ENCODE peak calls at places on chromosomes 13 and 19, in six cellular contexts. J is effector memory CD4-positive, alpha-beta T cell; C is tibial artery; D is IMR-90; K is lower lobe of right lung; M is OCI-LY7. X is an unnamed sample. For H3K9me3 and H3K4me1, the result is how much of the 10 kb centered on the place peaks cover.

GRCh38 chr19:45063851-45064801 is 12.2 kb downstream of the ZNF296 start:
- DNase-seq in K (no peak), M (no peak), D (no peak), C (no peak), J (no peak), X (no peak)

GRCh38 chr13:94825507-94825906 is 113.2 kb upstream of the SOX21 start:
- DNase-seq in M (no peak), C (peak), D (no peak), J (no peak), K (no peak), X (peak)

GRCh38 chr13:31051999-31052398 is 109.7 kb downstream of the HSPH1 start:
- DNase-seq in K (no peak), J (no peak), D (peak), M (no peak), C (peak), X (no peak)

GRCh38 chr13:21537105-21537504 is 66.9 kb downstream of the MICU2 start:
- DNase-seq in D (peak), C (no peak), K (no peak), M (no peak), J (no peak), X (no peak)

GRCh38 chr19:46890423-46891170 is 29.8 kb downstream of the ARHGAP35 start:
- DNase-seq in J (no peak), C (no peak), M (no peak), D (peak), K (no peak), X (no peak)

GRCh38 chr13:50378513-50378970 is 363.3 kb downstream of the KCNRG start:
- DNase-seq in J (no peak), D (no peak), C (no peak), K (no peak), M (peak), X (no peak)

GRCh38 chr13:44048326-44048725 is 168.6 kb downstream of the LACC1 start:
- DNase-seq in K (no peak), C (no peak), D (no peak), J (no peak), M (no peak), X (no peak)

GRCh38 chr19:50669319-50670101 is 20.3 kb downstream of the C19orf81 start:
- DNase-seq in D (peak), M (peak), K (no peak), J (peak), C (no peak), X (no peak)

GRCh38 chr19:39771751-39772150 is 6.9 kb upstream of the LEUTX start:
- DNase-seq in K (no peak), C (no peak), M (no peak), D (no peak), J (no peak), X (no peak)

GRCh38 chr19:1169921-1170885 is 3.9 kb downstream of the SBNO2 start:
- DNase-seq in C (no peak), J (no peak), D (peak), K (peak), M (no peak), X (peak)

GRCh38 chr19:31351212-31352193 is 2.3 kb upstream of the TSHZ3 start:
- DNase-seq in D (peak), J (no peak), K (no peak), M (no peak), C (no peak), X (peak)

GRCh38 chr19:6480843-6481415 is 658 bp downstream of the DENND1C start:
- DNase-seq in K (no peak), M (peak), D (no peak), C (no peak), J (no peak), X (no peak)

GRCh38 chr13:81171065-81171647 is 830.2 kb upstream of the SPRY2 start:
- DNase-seq in J (no peak), K (no peak), D (no peak), M (peak), C (no peak), X (no peak)

GRCh38 chr19:29587518-29587986 is 18.5 kb upstream of the POP4 start:
- DNase-seq in K (no peak), M (no peak), D (peak), C (no peak), J (peak), X (no peak)

GRCh38 chr19:52557231-52557995 is 12.7 kb upstream of the ZNF701 start:
- DNase-seq in J (no peak), M (no peak), K (no peak), D (no peak), C (no peak), X (no peak)

GRCh38 chr19:52554216-52554971 is 15.7 kb upstream of the ZNF701 start:
- DNase-seq in K (no peak), D (no peak), M (no peak), J (no peak), C (no peak), X (no peak)
- H3K9me3 ChIP-seq in K (half or more), D (half or more), M (under half), J (under half), C (half or more), X (under half)

GRCh38 chr19:33750587-33751385 is 45.9 kb upstream of the KCTD15 start:
- DNase-seq in J (no peak), M (no peak), D (no peak), K (no peak), C (no peak), X (no peak)
- H3K4me1 ChIP-seq in J (under half), M (under half), D (under half), K (under half), C (under half), X (under half)

DNA sequence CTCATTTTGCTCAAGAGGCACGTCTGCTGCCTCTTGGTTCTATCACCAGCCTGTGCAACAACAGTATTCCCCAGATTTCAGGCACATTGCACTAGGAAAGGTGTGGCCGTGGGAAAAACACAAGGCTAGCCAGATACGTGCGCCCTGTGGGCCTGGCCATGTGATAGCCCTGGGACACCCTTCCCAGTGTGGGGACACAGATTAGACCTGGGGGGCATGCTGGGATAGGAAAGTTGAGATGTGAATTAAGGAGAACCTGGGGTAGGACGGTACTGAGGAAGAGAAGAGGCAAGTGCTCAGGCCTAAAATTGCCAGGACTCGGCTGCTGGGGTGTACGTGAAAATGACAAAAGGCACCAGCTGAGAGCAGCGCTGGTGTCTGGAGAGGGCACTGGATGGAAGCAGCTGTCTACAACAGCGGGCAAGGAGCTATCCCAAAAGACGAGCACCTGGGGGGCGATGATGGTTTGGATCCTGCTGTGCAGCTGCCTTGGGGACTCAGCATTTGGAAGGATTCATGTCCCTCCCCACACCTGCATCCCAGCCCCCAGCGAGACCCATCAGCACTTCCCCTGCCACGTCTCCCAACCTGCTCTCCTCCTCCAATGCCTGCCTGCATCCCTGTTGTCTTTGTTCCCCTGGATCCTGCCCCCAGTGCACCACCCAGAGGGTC is 54.3 kb downstream of the GGACT start:
- DNase-seq in K (no peak), D (no peak), M (no peak), J (no peak), C (no peak), X (no peak)
- H3K9me3 ChIP-seq in K (under half), D (under half), M (under half), J (under half), C (under half), X (under half)

GRCh38 chr19:35983177-35983576 is 11.8 kb upstream of the SDHAF1 start:
- DNase-seq in K (no peak), M (no peak), C (no peak), D (no peak), J (no peak), X (no peak)
- H3K4me1 ChIP-seq in K (under half), M (under half), C (under half), D (under half), J (under half), X (under half)

GRCh38 chr19:27522223-27522622 is 1690.7 kb downstream of the UQCRFS1 start:
- DNase-seq in K (no peak), J (no peak), D (no peak), C (no peak), M (no peak), X (no peak)
- H3K9me3 ChIP-seq in K (under half), J (under half), D (under half), C (under half), M (half or more), X (under half)

GRCh38 chr13:48527955-48528354 is 4.9 kb downstream of the RCBTB2 start:
- DNase-seq in D (no peak), M (no peak), K (no peak), C (no peak), J (no peak), X (no peak)
- H3K4me1 ChIP-seq in D (under half), M (half or more), K (under half), C (under half), J (under half), X (under half)

GRCh38 chr19:12111176-12111575 is 29.0 kb downstream of the ZNF20 start:
- DNase-seq in J (no peak), C (no peak), D (no peak), M (no peak), K (no peak), X (no peak)
- H3K9me3 ChIP-seq in J (under half), C (half or more), D (under half), M (under half), K (under half), X (under half)

DNA sequence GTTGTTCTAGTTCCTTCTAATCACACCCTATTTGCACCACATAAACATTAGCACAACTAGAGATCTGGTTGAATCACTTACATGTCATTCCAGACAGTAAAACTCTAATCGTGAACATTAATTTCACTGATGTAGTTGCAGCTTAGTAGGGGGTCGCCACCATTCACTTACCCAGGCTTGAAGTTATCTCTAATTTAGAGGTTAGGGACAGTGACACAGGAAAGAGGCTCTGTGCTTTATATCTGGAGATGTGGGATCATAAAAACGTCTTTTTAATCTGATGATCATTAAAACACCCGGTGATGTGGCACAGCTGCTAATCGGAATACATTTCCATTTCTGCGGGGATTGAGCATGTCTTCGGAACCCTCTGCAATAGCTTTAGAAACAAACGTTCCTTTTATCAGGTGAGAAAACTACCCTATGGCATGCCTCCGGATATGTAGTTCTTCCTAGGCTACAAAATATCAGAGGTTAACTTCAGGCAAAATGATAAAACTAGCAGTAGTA is 523.0 kb downstream of the MYO16 start:
- DNase-seq in K (no peak), D (no peak), C (no peak), J (no peak), M (no peak), X (no peak)
- H3K4me1 ChIP-seq in K (under half), D (under half), C (under half), J (under half), M (under half), X (under half)

X was measured in kidney.